ENCODE peak calls at places on chromosomes 1 and 21, in seven cellular contexts. S, F, Z, M, R, L and X are unnamed samples.
A peak's percentile ranks its signal among the peaks of the same experiment; 100 is the strongest.

GRCh38 chr1:52877554-52877953 is 35.0 kb downstream of the ZYG11A start:
- DNase-seq in L (peak; percentile 30), M (no peak), R (no peak), F (no peak), Z (no peak), S (no peak), X (no peak)

GRCh38 chr1:59999746-60000145 is 73.2 kb upstream of the CYP2J2 start:
- DNase-seq in F (no peak), R (no peak), M (no peak), L (no peak), S (no peak), Z (no peak), X (no peak)

GRCh38 chr1:225131869-225132268 is 202.4 kb downstream of the DNAH14 start:
- DNase-seq in S (no peak), R (no peak), M (no peak), F (no peak), L (no peak), Z (no peak), X (no peak)

GRCh38 chr1:197807739-197808453 is 32.6 kb upstream of the DENND1B start:
- DNase-seq in M (no peak), S (no peak), L (no peak), Z (no peak), R (no peak), F (no peak), X (no peak)

GRCh38 chr1:50976111-50976889 is 6.3 kb downstream of the CDKN2C start:
- DNase-seq in S (no peak), F (no peak), L (peak; percentile 60), Z (no peak), M (no peak), R (peak; percentile 4), X (no peak)

GRCh38 chr1:2946291-2946690 is 75.0 kb upstream of the ACTRT2 start:
- DNase-seq in R (no peak), L (peak; percentile 61), S (peak; percentile 3), F (no peak), M (no peak), Z (no peak), X (no peak)

GRCh38 chr1:119987112-119987511 is 82.3 kb downstream of the NOTCH2 start:
- DNase-seq in R (no peak), Z (no peak), S (no peak), M (no peak), L (no peak), F (no peak), X (no peak)

GRCh38 chr1:165928075-165928731 is 100.8 kb downstream of the UCK2 start:
- DNase-seq in S (no peak), R (peak; percentile 32), Z (no peak), M (no peak), F (peak; percentile 39), L (peak; percentile 75), X (no peak)

GRCh38 chr1:167465751-167466150 is 52.6 kb downstream of the CD247 start:
- DNase-seq in R (no peak), Z (no peak), L (no peak), F (no peak), M (no peak), S (no peak), X (no peak)

GRCh38 chr21:43608225-43608624 is 51.1 kb downstream of the HSF2BP start:
- DNase-seq in Z (no peak), R (no peak), F (no peak), S (no peak), L (no peak), M (no peak), X (no peak)

GRCh38 chr1:206004821-206005220 is 1.6 kb upstream of the RAB7B start:
- DNase-seq in R (no peak), Z (no peak), F (no peak), L (no peak), S (no peak), M (no peak), X (no peak)

GRCh38 chr1:203403586-203403985 is 52.7 kb upstream of the FMOD start:
- DNase-seq in M (no peak), Z (no peak), R (no peak), S (no peak), F (no peak), L (no peak), X (no peak)

GRCh38 chr1:7401814-7402547 is 369.1 kb upstream of the VAMP3 start:
- DNase-seq in Z (no peak), S (no peak), L (peak; percentile 36), M (no peak), F (no peak), R (no peak), X (peak; percentile 88)

GRCh38 chr1:214933375-214933774 is 149.2 kb upstream of the KCNK2 start:
- DNase-seq in L (no peak), M (no peak), F (no peak), Z (no peak), S (no peak), R (no peak), X (no peak)

GRCh38 chr1:94068096-94068830 is 52.7 kb downstream of the ABCA4 start:
- DNase-seq in R (no peak), Z (no peak), M (no peak), F (no peak), S (no peak), L (no peak), X (no peak)

GRCh38 chr1:86461482-86461881 is 7.2 kb upstream of the CLCA1 start:
- DNase-seq in S (no peak), F (no peak), L (no peak), R (no peak), M (no peak), Z (no peak), X (no peak)

GRCh38 chr1:151944110-151944858 is 35.0 kb upstream of the THEM4 start:
- DNase-seq in L (no peak), R (no peak), Z (no peak), S (no peak), M (no peak), F (no peak), X (no peak)

GRCh38 chr21:33403786-33404571 is 766 bp downstream of the IFNGR2 start:
- DNase-seq in F (no peak), R (peak; percentile 28), Z (peak; percentile 75), L (peak; percentile 67), S (peak; percentile 53), M (peak; percentile 72), X (no peak)

GRCh38 chr1:11383553-11384169 is 95.3 kb upstream of the DISP3 start:
- DNase-seq in Z (no peak), L (no peak), S (no peak), F (no peak), R (no peak), M (no peak), X (no peak)

GRCh38 chr1:11388617-11389016 is 90.3 kb upstream of the DISP3 start:
- DNase-seq in L (peak; percentile 30), S (no peak), R (no peak), F (no peak), Z (no peak), M (no peak), X (no peak)

GRCh38 chr1:11380500-11380899 is 98.5 kb upstream of the DISP3 start:
- DNase-seq in R (no peak), S (no peak), F (no peak), M (no peak), Z (no peak), L (no peak), X (no peak)

GRCh38 chr1:11387829-11388228 is 91.1 kb upstream of the DISP3 start:
- DNase-seq in F (no peak), S (no peak), L (no peak), M (no peak), R (no peak), Z (no peak), X (no peak)

DNA sequence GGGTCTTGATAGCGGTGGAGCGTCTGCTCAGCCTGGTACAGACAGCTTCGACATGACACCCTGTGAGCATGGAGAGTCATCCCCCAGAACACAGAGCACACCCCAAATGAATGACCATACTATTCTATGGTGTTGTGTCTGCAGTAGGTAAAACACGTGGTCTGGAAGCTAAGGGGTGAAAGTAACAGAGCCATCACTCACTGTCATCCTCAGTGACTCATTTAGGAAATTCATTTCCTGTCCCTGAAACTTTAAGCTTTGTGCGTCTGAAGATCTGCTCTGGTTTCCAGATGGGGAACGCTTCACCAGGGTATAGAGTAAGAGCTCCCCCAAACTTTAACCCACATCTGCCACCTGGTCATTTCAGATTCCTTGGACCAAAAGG is 94.8 kb upstream of the DISP3 start:
- DNase-seq in S (no peak), Z (no peak), L (no peak), M (no peak), F (no peak), R (no peak), X (no peak)
- TF ChIP-seq CTCF in S (no peak), Z (no peak), L (no peak), M (no peak), F (no peak), R (no peak), X (no peak)

DNA sequence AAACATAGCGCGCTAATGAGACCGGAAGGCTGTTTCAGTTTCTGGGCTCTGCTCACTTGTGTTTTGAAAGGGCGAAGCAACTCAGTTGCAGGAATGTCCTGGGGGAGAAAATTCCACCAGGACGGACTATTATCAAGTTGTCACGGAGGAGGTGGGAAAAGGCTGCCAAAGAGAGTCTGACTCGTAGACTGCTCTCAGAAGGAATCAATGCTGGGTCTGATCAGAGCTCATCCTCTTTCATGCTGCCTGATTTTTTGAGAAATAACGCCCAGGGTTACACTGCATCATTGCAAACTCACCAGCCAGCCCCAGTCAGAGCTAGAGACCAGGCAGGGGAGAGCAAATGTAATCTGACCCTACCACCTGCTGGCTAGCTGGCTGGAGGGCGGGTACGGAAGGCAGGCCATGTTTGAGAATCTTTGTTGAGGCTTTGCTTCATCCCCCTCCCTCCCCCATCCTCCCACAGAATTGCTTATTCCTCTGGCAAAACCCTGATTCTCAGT is 36.4 kb upstream of the BCL9 start:
- DNase-seq in S (no peak), R (no peak), M (no peak), F (no peak), L (peak; percentile 95), Z (no peak), X (no peak)
- H3K27ac ChIP-seq in S (no peak overlapping the region), R (no peak overlapping the region), M (peak overlapping the region; percentile 70), F (no peak overlapping the region), L (peak overlapping the region; percentile 96), Z (no peak overlapping the region), X (no peak overlapping the region)

GRCh38 chr1:181128592-181129497 is 40.3 kb downstream of the IER5 start:
- DNase-seq in M (no peak), F (no peak), Z (peak; percentile 85), L (peak; percentile 51), R (no peak), S (peak; percentile 42), X (no peak)

GRCh38 chr1:181133969-181134418 is 45.5 kb downstream of the IER5 start:
- DNase-seq in F (no peak), M (no peak), S (no peak), Z (no peak), L (no peak), R (no peak), X (no peak)

GRCh38 chr1:181129771-181130606 is 41.5 kb downstream of the IER5 start:
- DNase-seq in L (no peak), F (no peak), Z (no peak), R (no peak), M (no peak), S (no peak), X (no peak)

GRCh38 chr1:181133441-181133951 is 45.0 kb downstream of the IER5 start:
- DNase-seq in S (no peak), M (no peak), R (no peak), Z (no peak), F (no peak), L (peak; percentile 51), X (no peak)

GRCh38 chr1:181131255-181131901 is 42.9 kb downstream of the IER5 start:
- DNase-seq in R (no peak), M (no peak), F (no peak), S (no peak), Z (no peak), L (no peak), X (no peak)
- H3K4me1 ChIP-seq in R (peaks cover 53% of the 10 kb centered on the region), M (peaks cover 48% of the 10 kb centered on the region), F (peaks cover 9% of the 10 kb centered on the region), S (peaks cover 3% of the 10 kb centered on the region), Z (peaks cover 66% of the 10 kb centered on the region), L (peaks cover 34% of the 10 kb centered on the region), X (peaks cover 41% of the 10 kb centered on the region)

GRCh38 chr1:23100074-23100748 is 68.4 kb downstream of the LUZP1 start:
- DNase-seq in L (peak; percentile 60), S (no peak), F (peak; percentile 49), M (no peak), Z (no peak), R (peak; percentile 70), X (peak; percentile 74)
- TF ChIP-seq CTCF in L (no peak), S (no peak), F (no peak), M (no peak), Z (no peak), R (no peak), X (no peak)